ENCODE peak calls at places on chromosomes 2 and 18, in seven cellular contexts. One of them, this sample, is unnamed.

GRCh38 chr2:190369635-190370034 is 26.2 kb downstream of the INPP1 start:
- DNase-seq in A549: no peak
- DNase-seq in esophagus muscularis mucosa: no peak
- DNase-seq in ovary: no peak
- DNase-seq in stomach: no peak
- DNase-seq in K562: no peak
- DNase-seq in suprapubic skin: no peak
- DNase-seq in this sample: no peak

GRCh38 chr2:10303634-10304378 is 1.1 kb downstream of the HPCAL1 start:
- DNase-seq in A549: peak
- DNase-seq in esophagus muscularis mucosa: no peak
- DNase-seq in ovary: peak
- DNase-seq in stomach: peak
- DNase-seq in K562: peak
- DNase-seq in suprapubic skin: no peak
- DNase-seq in this sample: peak

GRCh38 chr2:168718622-168719021 is 83.8 kb upstream of the NOSTRIN start:
- DNase-seq in A549: no peak
- DNase-seq in esophagus muscularis mucosa: no peak
- DNase-seq in ovary: no peak
- DNase-seq in stomach: no peak
- DNase-seq in K562: no peak
- DNase-seq in suprapubic skin: no peak
- DNase-seq in this sample: no peak

GRCh38 chr2:24919100-24919976 is 699 bp downstream of the ADCY3 start:
- DNase-seq in A549: peak
- DNase-seq in esophagus muscularis mucosa: no peak
- DNase-seq in ovary: no peak
- DNase-seq in stomach: no peak
- DNase-seq in K562: peak
- DNase-seq in suprapubic skin: no peak
- DNase-seq in this sample: peak

GRCh38 chr18:23158058-23158457 is 22.8 kb downstream of the CABLES1 start:
- DNase-seq in A549: no peak
- DNase-seq in esophagus muscularis mucosa: no peak
- DNase-seq in ovary: no peak
- DNase-seq in stomach: no peak
- DNase-seq in K562: no peak
- DNase-seq in suprapubic skin: no peak
- DNase-seq in this sample: no peak

GRCh38 chr2:226796840-226797288 is 2.8 kb downstream of the IRS1 start:
- DNase-seq in A549: no peak
- DNase-seq in esophagus muscularis mucosa: no peak
- DNase-seq in ovary: peak
- DNase-seq in stomach: peak
- DNase-seq in K562: no peak
- DNase-seq in suprapubic skin: no peak
- DNase-seq in this sample: peak

GRCh38 chr18:29608982-29609381 is 1432.1 kb upstream of the CDH2 start:
- DNase-seq in A549: no peak
- DNase-seq in esophagus muscularis mucosa: no peak
- DNase-seq in ovary: no peak
- DNase-seq in stomach: no peak
- DNase-seq in K562: no peak
- DNase-seq in suprapubic skin: no peak
- DNase-seq in this sample: no peak

GRCh38 chr2:60530660-60531276 is 22.7 kb downstream of the BCL11A start:
- DNase-seq in A549: no peak
- DNase-seq in esophagus muscularis mucosa: peak
- DNase-seq in ovary: no peak
- DNase-seq in stomach: peak
- DNase-seq in K562: peak
- DNase-seq in suprapubic skin: no peak
- DNase-seq in this sample: peak

GRCh38 chr18:8843005-8843404 is 137.6 kb downstream of the MTCL1 start:
- DNase-seq in A549: no peak
- DNase-seq in esophagus muscularis mucosa: no peak
- DNase-seq in ovary: no peak
- DNase-seq in stomach: no peak
- DNase-seq in K562: no peak
- DNase-seq in suprapubic skin: no peak
- DNase-seq in this sample: no peak

GRCh38 chr18:68083776-68084175 is 567.3 kb upstream of the DSEL start:
- DNase-seq in A549: no peak
- DNase-seq in esophagus muscularis mucosa: no peak
- DNase-seq in ovary: no peak
- DNase-seq in stomach: no peak
- DNase-seq in K562: no peak
- DNase-seq in suprapubic skin: no peak
- DNase-seq in this sample: no peak

GRCh38 chr2:56211048-56211447 is 27.3 kb downstream of the CCDC85A start:
- DNase-seq in A549: no peak
- DNase-seq in esophagus muscularis mucosa: no peak
- DNase-seq in ovary: no peak
- DNase-seq in stomach: no peak
- DNase-seq in K562: no peak
- DNase-seq in suprapubic skin: no peak
- DNase-seq in this sample: no peak

GRCh38 chr2:120308038-120308910 is 37.7 kb upstream of the INHBB start:
- DNase-seq in A549: no peak
- DNase-seq in esophagus muscularis mucosa: no peak
- DNase-seq in ovary: no peak
- DNase-seq in stomach: no peak
- DNase-seq in K562: no peak
- DNase-seq in suprapubic skin: no peak
- DNase-seq in this sample: no peak

GRCh38 chr2:237885171-237885930 is 25.9 kb downstream of the RAMP1 start:
- DNase-seq in A549: no peak
- DNase-seq in esophagus muscularis mucosa: no peak
- DNase-seq in ovary: peak
- DNase-seq in stomach: no peak
- DNase-seq in K562: no peak
- DNase-seq in suprapubic skin: no peak
- DNase-seq in this sample: no peak

GRCh38 chr2:237888389-237888788 is 29.0 kb downstream of the RAMP1 start:
- DNase-seq in A549: no peak
- DNase-seq in esophagus muscularis mucosa: no peak
- DNase-seq in ovary: no peak
- DNase-seq in stomach: no peak
- DNase-seq in K562: no peak
- DNase-seq in suprapubic skin: no peak
- DNase-seq in this sample: no peak

GRCh38 chr2:237885931-237886701 is 26.7 kb downstream of the RAMP1 start:
- DNase-seq in A549: no peak
- DNase-seq in esophagus muscularis mucosa: peak
- DNase-seq in ovary: peak
- DNase-seq in stomach: no peak
- DNase-seq in K562: no peak
- DNase-seq in suprapubic skin: no peak
- DNase-seq in this sample: peak

GRCh38 chr2:237889016-237889415 is 29.6 kb downstream of the RAMP1 start:
- DNase-seq in A549: no peak
- DNase-seq in esophagus muscularis mucosa: no peak
- DNase-seq in ovary: no peak
- DNase-seq in stomach: no peak
- DNase-seq in K562: no peak
- DNase-seq in suprapubic skin: no peak
- DNase-seq in this sample: no peak

DNA sequence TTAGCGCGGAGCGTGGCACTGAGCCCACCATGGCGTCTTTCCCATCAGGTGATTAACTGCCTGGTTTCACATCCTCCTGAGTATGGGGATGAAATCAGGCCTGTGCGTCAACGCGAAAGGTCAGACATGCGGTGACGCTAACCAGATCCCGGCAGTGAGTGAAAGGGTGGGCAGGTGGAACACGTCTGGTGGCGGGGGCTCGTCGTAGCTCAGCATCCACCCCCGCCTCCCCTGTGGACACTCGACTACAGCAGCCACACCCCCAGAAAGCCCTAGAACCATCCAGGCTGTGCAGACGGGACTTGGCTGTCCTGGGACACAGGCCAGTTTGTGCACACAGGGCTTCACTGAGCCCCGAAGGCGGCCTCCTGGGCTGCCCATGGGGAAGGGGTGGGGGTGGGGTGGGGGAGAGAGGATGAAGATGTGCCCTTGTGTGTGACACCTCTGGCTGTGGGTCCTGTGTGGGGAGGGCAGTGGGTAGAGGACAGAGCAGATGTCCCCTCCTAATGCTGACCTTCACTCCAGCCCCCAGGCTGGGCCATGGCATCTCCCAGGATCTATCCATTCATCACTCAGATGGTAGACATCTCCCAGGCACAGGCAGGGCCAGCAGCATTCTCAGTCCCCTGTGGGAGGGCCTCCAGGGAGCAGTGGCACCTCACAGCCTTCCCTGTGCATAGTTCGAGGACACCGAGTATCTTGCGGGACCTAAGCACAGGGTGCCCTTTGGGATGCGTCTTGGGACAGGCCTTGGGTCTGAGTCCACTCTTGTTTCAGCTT is 27.5 kb downstream of the RAMP1 start:
- DNase-seq in A549: no peak
- DNase-seq in esophagus muscularis mucosa: peak
- DNase-seq in ovary: peak
- DNase-seq in stomach: no peak
- DNase-seq in K562: no peak
- DNase-seq in suprapubic skin: no peak
- DNase-seq in this sample: peak
- TF ChIP-seq EP300 in A549: no peak
- TF ChIP-seq EP300 in esophagus muscularis mucosa: peak
- TF ChIP-seq EP300 in ovary: peak
- TF ChIP-seq EP300 in stomach: peak
- TF ChIP-seq EP300 in K562: no peak
- TF ChIP-seq EP300 in suprapubic skin: peak
- TF ChIP-seq EP300 in this sample: peak

GRCh38 chr2:222322241-222322640 is 23.4 kb upstream of the PAX3 start:
- DNase-seq in A549: no peak
- DNase-seq in esophagus muscularis mucosa: no peak
- DNase-seq in ovary: no peak
- DNase-seq in stomach: no peak
- DNase-seq in K562: no peak
- DNase-seq in suprapubic skin: no peak
- DNase-seq in this sample: no peak
- H3K27ac ChIP-seq in A549: no peak
- H3K27ac ChIP-seq in esophagus muscularis mucosa: no peak
- H3K27ac ChIP-seq in ovary: no peak
- H3K27ac ChIP-seq in stomach: no peak
- H3K27ac ChIP-seq in K562: no peak
- H3K27ac ChIP-seq in suprapubic skin: no peak
- H3K27ac ChIP-seq in this sample: no peak

GRCh38 chr2:76080154-76080553 is 369.4 kb upstream of the GCFC2 start:
- DNase-seq in A549: no peak
- DNase-seq in esophagus muscularis mucosa: no peak
- DNase-seq in ovary: no peak
- DNase-seq in stomach: no peak
- DNase-seq in K562: no peak
- DNase-seq in suprapubic skin: no peak
- DNase-seq in this sample: no peak
- TF ChIP-seq EP300 in A549: no peak
- TF ChIP-seq EP300 in esophagus muscularis mucosa: no peak
- TF ChIP-seq EP300 in ovary: no peak
- TF ChIP-seq EP300 in stomach: no peak
- TF ChIP-seq EP300 in K562: no peak
- TF ChIP-seq EP300 in suprapubic skin: no peak
- TF ChIP-seq EP300 in this sample: no peak

GRCh38 chr2:235000426-235001236 is 48.8 kb downstream of the SH3BP4 start:
- DNase-seq in A549: peak
- DNase-seq in esophagus muscularis mucosa: no peak
- DNase-seq in ovary: no peak
- DNase-seq in stomach: peak
- DNase-seq in K562: peak
- DNase-seq in suprapubic skin: no peak
- DNase-seq in this sample: peak

GRCh38 chr2:234996467-234997270 is 44.9 kb downstream of the SH3BP4 start:
- DNase-seq in A549: peak
- DNase-seq in esophagus muscularis mucosa: no peak
- DNase-seq in ovary: no peak
- DNase-seq in stomach: no peak
- DNase-seq in K562: no peak
- DNase-seq in suprapubic skin: no peak
- DNase-seq in this sample: no peak

GRCh38 chr2:234997389-234997788 is 45.6 kb downstream of the SH3BP4 start:
- DNase-seq in A549: no peak
- DNase-seq in esophagus muscularis mucosa: no peak
- DNase-seq in ovary: no peak
- DNase-seq in stomach: no peak
- DNase-seq in K562: no peak
- DNase-seq in suprapubic skin: no peak
- DNase-seq in this sample: no peak

GRCh38 chr2:234999740-235000425 is 48.1 kb downstream of the SH3BP4 start:
- DNase-seq in A549: no peak
- DNase-seq in esophagus muscularis mucosa: no peak
- DNase-seq in ovary: no peak
- DNase-seq in stomach: peak
- DNase-seq in K562: no peak
- DNase-seq in suprapubic skin: no peak
- DNase-seq in this sample: no peak

DNA sequence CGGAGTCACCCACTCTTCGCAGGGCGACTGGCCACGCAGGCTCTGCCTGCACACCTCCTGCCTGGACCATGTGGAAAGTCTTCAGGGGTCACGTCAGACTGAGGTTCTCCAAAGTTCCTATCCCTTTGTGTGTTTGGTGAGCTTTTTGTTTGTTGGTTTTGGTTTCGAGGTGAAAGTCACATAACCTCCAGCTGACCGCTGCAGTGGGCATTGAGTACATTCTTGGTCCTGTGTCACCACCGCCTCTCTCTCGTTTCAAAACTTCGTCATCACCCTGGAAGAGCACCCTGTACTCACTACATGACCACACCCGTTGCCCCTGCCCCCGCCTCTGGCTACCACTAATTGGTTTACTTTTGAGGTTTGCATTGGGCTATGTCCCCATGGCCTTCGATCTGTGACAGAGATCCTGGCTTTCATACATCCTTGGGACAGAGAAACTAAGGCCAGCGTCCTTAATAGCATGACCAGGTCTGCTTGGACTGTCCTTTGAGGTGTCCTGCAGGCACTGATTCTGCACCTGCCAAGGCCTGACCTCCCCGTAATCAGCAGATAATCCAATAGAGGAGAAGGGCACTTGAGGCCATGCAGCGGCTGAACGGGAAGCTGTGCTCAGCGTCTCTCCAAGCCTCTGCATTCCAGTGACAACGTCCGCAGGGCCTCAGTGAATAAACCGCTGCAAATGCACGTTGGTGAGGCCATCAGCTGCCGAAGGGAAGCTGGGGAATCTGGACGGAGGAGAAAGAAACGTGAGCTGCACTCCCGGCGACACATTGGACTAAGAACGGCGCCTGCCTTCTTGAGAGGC is 46.8 kb downstream of the SH3BP4 start:
- DNase-seq in A549: no peak
- DNase-seq in esophagus muscularis mucosa: no peak
- DNase-seq in ovary: no peak
- DNase-seq in stomach: peak
- DNase-seq in K562: no peak
- DNase-seq in suprapubic skin: no peak
- DNase-seq in this sample: no peak
- H3K27ac ChIP-seq in A549: no peak
- H3K27ac ChIP-seq in esophagus muscularis mucosa: no peak
- H3K27ac ChIP-seq in ovary: no peak
- H3K27ac ChIP-seq in stomach: peak
- H3K27ac ChIP-seq in K562: no peak
- H3K27ac ChIP-seq in suprapubic skin: no peak
- H3K27ac ChIP-seq in this sample: no peak

GRCh38 chr2:70807102-70807827 is 13.1 kb downstream of the CLEC4F start:
- DNase-seq in A549: no peak
- DNase-seq in esophagus muscularis mucosa: no peak
- DNase-seq in ovary: no peak
- DNase-seq in stomach: no peak
- DNase-seq in K562: no peak
- DNase-seq in suprapubic skin: no peak
- DNase-seq in this sample: no peak
- TF ChIP-seq EP300 in A549: no peak
- TF ChIP-seq EP300 in esophagus muscularis mucosa: no peak
- TF ChIP-seq EP300 in ovary: no peak
- TF ChIP-seq EP300 in stomach: no peak
- TF ChIP-seq EP300 in K562: no peak
- TF ChIP-seq EP300 in suprapubic skin: no peak
- TF ChIP-seq EP300 in this sample: no peak

This sample was measured in transverse colon.